ENCODE peak calls at places on chromosomes 2 and 18, in nine cellular contexts. D is fibroblast of the aortic adventitia, J is right lobe of liver, R is fibroblast of pulmonary artery, O is tibial artery, X is IMR-90, Z is left lung, H is spleen, W is astrocyte. E is an unnamed sample.

GRCh38 chr2:138455691-138456090 is 45.9 kb upstream of the SPOPL start:
- DNase-seq in O (no peak), W (no peak), H (no peak), X (no peak), D (no peak), J (no peak), R (no peak), Z (no peak), E (peak; percentile 19)

GRCh38 chr2:112010751-112011150 is 44.3 kb upstream of the TMEM87B start:
- DNase-seq in W (no peak), R (no peak), O (no peak), J (no peak), D (no peak), X (no peak), Z (peak; percentile 44), H (no peak), E (peak; percentile 30)

GRCh38 chr2:71887196-71887595 is 260.5 kb downstream of the CYP26B1 start:
- DNase-seq in R (no peak), J (no peak), O (no peak), H (no peak), W (no peak), D (no peak), X (no peak), Z (no peak), E (no peak)

GRCh38 chr2:127893494-127893893 is 7.7 kb upstream of the AMMECR1L start:
- DNase-seq in W (no peak), D (no peak), Z (no peak), J (no peak), X (no peak), R (no peak), H (peak; percentile 59), O (no peak), E (no peak)

GRCh38 chr18:27715751-27716150 is 461.2 kb downstream of the CDH2 start:
- DNase-seq in X (no peak), O (no peak), Z (no peak), H (no peak), D (no peak), W (no peak), R (peak; percentile 24), J (no peak), E (no peak)

GRCh38 chr2:219637842-219638185 is 10.4 kb downstream of the SLC4A3 start:
- DNase-seq in W (no peak), R (no peak), J (no peak), O (peak; percentile 13), X (no peak), D (no peak), H (no peak), Z (no peak), E (no peak)

GRCh38 chr2:10372862-10373240 is 70.1 kb downstream of the HPCAL1 start:
- DNase-seq in J (no peak), H (no peak), R (no peak), W (no peak), X (no peak), D (no peak), O (no peak), Z (no peak), E (no peak)

GRCh38 chr2:229553091-229553490 is 161.3 kb downstream of the DNER start:
- DNase-seq in R (peak; percentile 2), Z (no peak), W (peak; percentile 81), X (no peak), J (no peak), H (no peak), O (no peak), D (peak; percentile 22), E (no peak)

GRCh38 chr2:108278631-108279030 is 10.1 kb upstream of the SULT1C2 start:
- DNase-seq in W (peak; percentile 8), X (peak; percentile 27), Z (no peak), R (peak; percentile 19), D (peak; percentile 60), J (no peak), O (no peak), H (no peak), E (peak; percentile 31)

GRCh38 chr2:240599141-240599583 is 12.6 kb downstream of the CAPN10 start:
- DNase-seq in Z (peak; percentile 26), W (no peak), R (no peak), X (no peak), D (no peak), J (no peak), O (no peak), H (peak; percentile 62), E (no peak)

GRCh38 chr2:50564781-50565180 is 467.2 kb downstream of the NRXN1 start:
- DNase-seq in J (no peak), W (peak; percentile 23), D (no peak), R (no peak), Z (no peak), X (peak; percentile 11), H (no peak), O (no peak), E (no peak)

GRCh38 chr2:14628906-14629305 is 3.6 kb upstream of the LRATD1 start:
- DNase-seq in O (no peak), W (no peak), H (no peak), J (no peak), D (no peak), Z (no peak), X (no peak), R (no peak), E (peak; percentile 95)

GRCh38 chr18:68282232-68282631 is 432.7 kb downstream of the TMX3 start:
- DNase-seq in H (no peak), R (no peak), J (no peak), W (no peak), O (no peak), X (no peak), D (no peak), Z (no peak), E (no peak)

GRCh38 chr2:202337133-202337532 is 39.0 kb upstream of the BMPR2 start:
- DNase-seq in J (no peak), Z (no peak), H (no peak), D (no peak), X (no peak), O (no peak), W (no peak), R (no peak), E (no peak)

GRCh38 chr2:231017250-231017636 is 20.1 kb upstream of the C2orf72 start:
- DNase-seq in X (no peak), J (no peak), W (no peak), D (no peak), O (no peak), H (no peak), Z (no peak), R (no peak), E (no peak)

GRCh38 chr2:47222813-47223564 is 67.9 kb upstream of the STPG4 start:
- DNase-seq in R (no peak), X (no peak), D (no peak), W (no peak), Z (no peak), J (no peak), H (no peak), O (no peak), E (no peak)

GRCh38 chr2:100630473-100630977 is 67.7 kb downstream of the PDCL3 start:
- DNase-seq in J (no peak), X (no peak), Z (no peak), R (no peak), D (no peak), W (no peak), H (no peak), O (no peak), E (no peak)

GRCh38 chr2:48915884-48916283 is 160.4 kb upstream of the LHCGR start:
- DNase-seq in X (no peak), Z (no peak), H (no peak), R (no peak), J (no peak), W (no peak), D (no peak), O (no peak), E (no peak)

GRCh38 chr2:48915227-48915626 is 159.7 kb upstream of the LHCGR start:
- DNase-seq in H (no peak), O (no peak), W (no peak), Z (no peak), R (no peak), D (no peak), J (no peak), X (no peak), E (no peak)

GRCh38 chr2:48912110-48912509 is 156.6 kb upstream of the LHCGR start:
- DNase-seq in Z (no peak), W (no peak), J (no peak), R (no peak), O (no peak), H (no peak), X (no peak), D (no peak), E (no peak)

GRCh38 chr2:48914477-48915077 is 159.1 kb upstream of the LHCGR start:
- DNase-seq in H (no peak), W (no peak), Z (no peak), O (no peak), X (no peak), D (no peak), R (no peak), J (no peak), E (no peak)
- H3K4me3 ChIP-seq in H (no peak overlapping the region), W (no peak overlapping the region), Z (no peak overlapping the region), O (no peak overlapping the region), X (no peak overlapping the region), D (no peak overlapping the region), R (no peak overlapping the region), J (no peak overlapping the region), E (no peak overlapping the region)

DNA sequence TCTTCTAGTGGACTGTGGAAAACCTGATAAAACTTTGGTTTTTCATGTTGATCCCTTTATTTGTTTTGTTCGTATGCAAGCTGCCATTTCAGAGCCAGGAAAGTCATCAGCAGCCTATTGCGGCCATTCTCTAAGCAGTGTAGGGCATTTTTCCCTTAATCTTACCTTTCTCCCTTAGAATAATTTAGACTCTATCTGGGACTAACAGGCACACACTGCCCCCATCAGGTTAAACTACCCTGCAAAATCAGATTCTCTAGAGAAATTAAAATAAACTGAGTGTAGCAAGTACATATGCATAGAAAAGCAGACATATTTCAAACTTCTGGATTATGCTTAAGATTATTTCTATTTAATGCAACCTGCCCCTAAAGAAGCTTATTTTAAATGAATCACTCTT is 347.4 kb downstream of the METTL4 start:
- DNase-seq in J (no peak), H (no peak), O (no peak), W (peak; percentile 34), D (peak; percentile 82), X (peak; percentile 6), Z (no peak), R (peak; percentile 77), E (peak; percentile 65)
- TF ChIP-seq CTCF in J (peak; percentile 46), H (peak; percentile 42), O (peak; percentile 27), W (peak; percentile 64), D (peak; percentile 72), X (peak; percentile 45), Z (peak; percentile 50), R (peak; percentile 69), E (peak; percentile 72)

DNA sequence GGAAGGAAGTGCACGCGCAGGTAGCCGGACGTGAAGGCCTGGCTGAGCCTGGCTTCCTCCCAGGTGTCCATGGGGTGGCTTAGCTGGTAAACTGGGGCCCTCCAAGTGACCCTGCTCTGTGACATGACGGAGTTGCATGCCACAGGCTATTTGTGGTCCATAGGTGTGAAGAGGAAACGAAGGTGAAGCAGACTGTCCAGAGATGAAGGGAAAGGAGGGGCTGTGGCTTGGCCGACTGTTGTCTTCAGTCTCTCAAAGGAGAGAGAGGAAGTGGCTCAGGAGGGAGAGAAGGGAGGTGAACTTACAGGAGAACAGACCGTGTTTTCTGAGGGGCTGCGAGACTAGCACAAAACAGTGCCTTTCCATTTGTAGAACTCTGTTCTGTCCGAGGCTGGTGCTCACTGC is 19.3 kb downstream of the INPP5D start:
- DNase-seq in W (no peak), O (no peak), J (no peak), H (peak; percentile 87), Z (no peak), D (no peak), X (no peak), R (no peak), E (no peak)
- H3K4me3 ChIP-seq in W (no peak overlapping the region), O (no peak overlapping the region), J (no peak overlapping the region), H (no peak overlapping the region), Z (no peak overlapping the region), D (no peak overlapping the region), X (no peak overlapping the region), R (no peak overlapping the region), E (no peak overlapping the region)

GRCh38 chr2:85898881-85899280 is 10.1 kb upstream of the ST3GAL5 start:
- DNase-seq in R (no peak), Z (no peak), H (no peak), J (no peak), X (no peak), O (no peak), W (no peak), D (no peak), E (no peak)
- TF ChIP-seq CTCF in R (no peak), Z (no peak), H (no peak), J (no peak), X (no peak), O (no peak), W (no peak), D (no peak), E (no peak)

E was measured in epithelial cell of esophagus.